ENCODE peak calls at places on chromosomes 12 and 14, in four cellular contexts. L is GM23248, X is GM23338, P is PC-3. U is an unnamed sample. For H3K4me1, the result is how much of the 10 kb centered on the place peaks cover.

GRCh38 chr12:66600805-66601392 is 78.0 kb downstream of the GRIP1 start:
- DNase-seq in L (no peak), X (no peak), P (no peak), U (no peak)

GRCh38 chr14:95956601-95957460 is 80.2 kb downstream of the TUNAR start:
- DNase-seq in L (no peak), X (no peak), P (no peak), U (no peak)

GRCh38 chr12:113135178-113136127 is at the start of gene RASAL1:
- DNase-seq in L (no peak), X (peak), P (peak), U (peak)

GRCh38 chr12:179885-180284 is 34.1 kb downstream of the SLC6A12 start:
- DNase-seq in L (no peak), X (no peak), P (no peak), U (no peak)

GRCh38 chr14:103496776-103497175 is 25.9 kb downstream of the CKB start:
- DNase-seq in L (peak), X (no peak), P (no peak), U (no peak)

GRCh38 chr12:91920276-91920675 is 225.4 kb downstream of the BTG1 start:
- DNase-seq in L (peak), X (no peak), P (peak), U (no peak)

GRCh38 chr12:57462307-57463253 is 3.0 kb downstream of the GLI1 start:
- DNase-seq in L (peak), X (peak), P (peak), U (peak)

GRCh38 chr12:62724285-62724684 is 210.7 kb downstream of the PPM1H start:
- DNase-seq in L (peak), X (no peak), P (no peak), U (no peak)

GRCh38 chr12:121465921-121466799 is 66.2 kb downstream of the RNF34 start:
- DNase-seq in L (peak), X (peak), P (peak), U (peak)

GRCh38 chr12:14959463-14959862 is 1.9 kb downstream of the ARHGDIB start:
- DNase-seq in L (no peak), X (no peak), P (no peak), U (no peak)

GRCh38 chr12:122788387-122788786 is 14.0 kb downstream of the CCDC62 start:
- DNase-seq in L (peak), X (no peak), P (peak), U (no peak)

GRCh38 chr12:130990034-130990433 is 36.3 kb downstream of the ADGRD1 start:
- DNase-seq in L (peak), X (no peak), P (no peak), U (peak)

GRCh38 chr12:68623984-68624383 is 13.3 kb downstream of the RAP1B start:
- DNase-seq in L (peak), X (no peak), P (peak), U (no peak)

GRCh38 chr14:94867931-94868597 is 98.2 kb upstream of the GSC start:
- DNase-seq in L (peak), X (peak), P (peak), U (peak)

DNA sequence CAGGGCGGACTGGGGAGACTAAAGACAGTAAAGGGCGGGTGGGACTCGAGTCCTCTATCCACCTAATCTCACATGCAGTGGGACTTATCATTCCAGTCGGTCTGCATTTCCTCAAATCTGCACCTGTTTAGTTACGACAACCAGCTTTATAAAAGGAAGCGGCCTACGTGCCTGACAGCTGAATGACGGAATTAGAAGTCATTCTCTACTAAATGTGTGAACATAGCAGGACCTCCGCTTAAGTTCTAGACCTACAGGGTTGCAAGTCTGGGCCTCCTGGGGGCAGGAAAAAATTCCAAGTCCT is 109.8 kb upstream of the EGLN3 start:
- DNase-seq in L (no peak), X (no peak), P (no peak), U (no peak)
- H3K4me3 ChIP-seq in L (peak), X (peak), P (peak), U (peak)

DNA sequence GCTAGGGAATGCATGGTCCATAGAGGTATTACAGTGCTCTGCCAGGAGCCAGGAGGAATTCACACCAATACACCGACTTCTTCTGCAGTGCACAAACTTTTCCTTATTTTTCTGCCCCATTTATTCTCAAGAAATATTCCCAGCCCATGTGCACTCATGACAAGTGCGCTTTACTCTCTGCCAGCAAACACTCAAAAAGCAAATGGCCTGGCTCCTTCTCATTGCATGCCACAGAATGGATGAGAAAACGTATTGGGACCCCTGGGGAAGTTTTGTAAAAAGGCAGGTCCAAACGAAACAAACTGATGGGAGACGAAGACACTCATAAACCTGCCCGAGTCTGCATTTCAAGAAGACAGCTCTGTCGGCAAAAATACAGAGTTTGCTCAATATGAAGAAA is 261.1 kb upstream of the G2E3 start:
- DNase-seq in L (no peak), X (no peak), P (no peak), U (no peak)
- H3K4me1 ChIP-seq in L (under half), X (under half), P (under half), U (under half)

GRCh38 chr12:70110085-70110484 is 133.1 kb upstream of the CNOT2 start:
- DNase-seq in L (no peak), X (no peak), P (no peak), U (no peak)
- TF ChIP-seq EZH2 in L (no peak), X (no peak), P (no peak), U (no peak)

GRCh38 chr14:90381011-90381790 is 15.6 kb upstream of the CALM1 start:
- DNase-seq in L (peak), X (no peak), P (no peak), U (no peak)
- H3K4me3 ChIP-seq in L (peak), X (peak), P (no peak), U (no peak)

U was measured in A673.